ENCODE peak calls at places on chromosomes 1 and 21, in seven cellular contexts. N is PC-9, D is neuronal stem cell, U is fibroblast of lung, E is K562, A is A549, W is GM23338. Q is an unnamed sample.

GRCh38 chr1:221268295-221268694 is 389.1 kb downstream of the HLX start:
- DNase-seq in N (no peak), D (no peak), U (peak), E (no peak), A (no peak), W (no peak), Q (peak)

GRCh38 chr1:3402258-3403010 is 52.0 kb upstream of the ARHGEF16 start:
- DNase-seq in N (no peak), D (no peak), U (peak), E (no peak), A (no peak), W (no peak), Q (peak)

GRCh38 chr1:17844146-17844826 is 89.2 kb downstream of the ACTL8 start:
- DNase-seq in N (no peak), D (no peak), U (no peak), E (no peak), A (no peak), W (no peak), Q (peak)

GRCh38 chr1:1115136-1115829 is 606 bp downstream of the C1orf159 start:
- DNase-seq in N (no peak), D (no peak), U (no peak), E (peak), A (no peak), W (no peak), Q (peak)

GRCh38 chr1:11521605-11522399 is 42.8 kb downstream of the DISP3 start:
- DNase-seq in N (no peak), D (no peak), U (no peak), E (no peak), A (no peak), W (no peak), Q (peak)

GRCh38 chr1:217493290-217493689 is 137.6 kb downstream of the GPATCH2 start:
- DNase-seq in N (no peak), D (no peak), U (peak), E (no peak), A (no peak), W (no peak), Q (no peak)

GRCh38 chr21:32819702-32820101 is 48.1 kb upstream of the PAXBP1 start:
- DNase-seq in N (no peak), D (no peak), U (peak), E (no peak), A (no peak), W (no peak), Q (peak)

GRCh38 chr1:3219005-3219724 is 150.2 kb downstream of the PRDM16 start:
- DNase-seq in N (no peak), D (no peak), U (peak), E (no peak), A (peak), W (no peak), Q (peak)

GRCh38 chr21:43588957-43589356 is 70.3 kb downstream of the HSF2BP start:
- DNase-seq in N (no peak), D (no peak), U (no peak), E (no peak), A (no peak), W (no peak), Q (no peak)

GRCh38 chr1:118363396-118363795 is 178.4 kb upstream of the SPAG17 start:
- DNase-seq in N (no peak), D (no peak), U (no peak), E (no peak), A (no peak), W (no peak), Q (no peak)

GRCh38 chr1:151693057-151693651 is 23.4 kb downstream of the CELF3 start:
- DNase-seq in N (no peak), D (no peak), U (peak), E (no peak), A (peak), W (peak), Q (peak)

GRCh38 chr21:35357041-35357780 is 308.1 kb upstream of the RUNX1 start:
- DNase-seq in N (peak), D (no peak), U (no peak), E (no peak), A (no peak), W (no peak), Q (no peak)

GRCh38 chr1:148334339-148335130 is 148.6 kb downstream of the PPIAL4G start:
- DNase-seq in N (peak), D (peak), U (peak), E (peak), A (peak), W (peak), Q (peak)

GRCh38 chr1:62917314-62917713 is 133.4 kb downstream of the ATG4C start:
- DNase-seq in N (no peak), D (no peak), U (no peak), E (no peak), A (no peak), W (no peak), Q (no peak)

GRCh38 chr1:36869054-36869453 is 165.3 kb downstream of the GRIK3 start:
- DNase-seq in N (no peak), D (no peak), U (no peak), E (no peak), A (no peak), W (no peak), Q (no peak)

GRCh38 chr1:213162862-213163261 is 111.8 kb downstream of the RPS6KC1 start:
- DNase-seq in N (no peak), D (no peak), U (no peak), E (no peak), A (no peak), W (no peak), Q (no peak)

GRCh38 chr1:169460193-169460833 is 25.4 kb downstream of the SLC19A2 start:
- DNase-seq in N (no peak), D (no peak), U (peak), E (no peak), A (no peak), W (peak), Q (peak)

GRCh38 chr1:94864821-94865220 is 44.7 kb downstream of the SLC44A3 start:
- DNase-seq in N (no peak), D (no peak), U (no peak), E (no peak), A (no peak), W (peak), Q (no peak)

GRCh38 chr1:245969274-245969673 is 537.8 kb downstream of the SMYD3 start:
- DNase-seq in N (no peak), D (no peak), U (peak), E (no peak), A (no peak), W (no peak), Q (peak)

GRCh38 chr1:2170211-2170610 is 24.4 kb downstream of the FAAP20 start:
- DNase-seq in N (no peak), D (no peak), U (no peak), E (no peak), A (no peak), W (no peak), Q (peak)

GRCh38 chr1:67894981-67895735 is 61.9 kb upstream of the GNG12 start:
- DNase-seq in N (no peak), D (no peak), U (no peak), E (no peak), A (no peak), W (no peak), Q (no peak)

GRCh38 chr21:31730687-31731111 is 1.2 kb downstream of the SCAF4 start:
- DNase-seq in N (no peak), D (peak), U (no peak), E (no peak), A (peak), W (peak), Q (peak)

GRCh38 chr1:38608202-38608864 is 251.2 kb downstream of the RRAGC start:
- DNase-seq in N (no peak), D (peak), U (peak), E (peak), A (no peak), W (peak), Q (peak)

GRCh38 chr1:37922767-37923550 is 23.9 kb downstream of the INPP5B start:
- DNase-seq in N (no peak), D (no peak), U (no peak), E (peak), A (no peak), W (no peak), Q (no peak)

GRCh38 chr1:212791261-212791675 is 309 bp downstream of the NSL1 start:
- DNase-seq in N (no peak), D (no peak), U (no peak), E (no peak), A (peak), W (no peak), Q (peak)

GRCh38 chr1:32886828-32887414 is 630 bp downstream of the HPCA start:
- DNase-seq in N (no peak), D (no peak), U (no peak), E (no peak), A (no peak), W (no peak), Q (no peak)
- H3K4me2 ChIP-seq in N (no peak), D (no peak), U (no peak), E (no peak), A (peak), W (peak), Q (no peak)

DNA sequence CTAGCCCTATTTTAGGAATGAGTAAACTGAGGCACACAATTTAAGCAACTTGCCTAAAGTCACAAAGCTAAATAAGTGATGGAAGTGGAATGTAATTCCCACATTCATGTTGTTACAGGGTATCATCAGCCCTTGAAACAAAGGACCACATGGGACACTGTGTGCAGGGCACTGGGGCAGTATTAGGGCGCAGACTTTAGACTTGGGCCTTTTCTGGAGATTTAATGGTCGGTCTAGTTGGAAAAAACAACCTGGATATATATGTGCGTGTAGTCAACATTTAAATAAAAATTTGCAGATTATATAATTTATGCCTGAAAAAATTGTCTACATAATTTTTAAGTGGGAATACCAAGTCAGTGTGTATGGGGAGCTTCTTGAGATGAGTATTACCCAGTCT is 1.5 kb downstream of the KDM1A start:
- DNase-seq in N (no peak), D (no peak), U (no peak), E (peak), A (no peak), W (peak), Q (no peak)
- H3K4me3 ChIP-seq in N (peak), D (peak), U (peak), E (peak), A (peak), W (peak), Q (peak)

DNA sequence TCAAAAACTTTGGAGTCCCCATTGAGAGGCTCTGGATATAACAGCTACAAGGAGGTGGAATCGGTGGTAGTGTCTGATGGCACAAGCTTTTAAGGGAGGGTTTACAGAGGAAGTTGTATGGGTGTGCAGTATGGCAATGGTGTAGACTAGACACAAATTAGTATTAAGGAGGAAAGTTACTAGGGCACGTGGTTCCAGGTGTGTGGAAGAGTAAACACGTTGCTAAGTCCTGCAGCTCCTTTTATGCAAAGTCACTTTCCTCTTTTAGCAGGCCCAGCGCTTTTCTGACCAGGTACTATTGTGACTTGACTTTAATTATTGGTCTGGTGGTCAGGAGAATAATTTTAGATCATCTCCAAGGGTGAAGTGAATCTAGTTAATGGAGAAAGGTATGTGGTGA is 287.5 kb upstream of the B3GALT2 start:
- DNase-seq in N (no peak), D (no peak), U (no peak), E (no peak), A (no peak), W (no peak), Q (no peak)
- H3K4me2 ChIP-seq in N (no peak), D (no peak), U (no peak), E (no peak), A (no peak), W (no peak), Q (no peak)

GRCh38 chr1:231626951-231627614 is 493 bp downstream of the DISC1 start:
- DNase-seq in N (peak), D (peak), U (peak), E (no peak), A (peak), W (peak), Q (peak)

GRCh38 chr1:231629132-231629531 is 2.5 kb downstream of the DISC1 start:
- DNase-seq in N (no peak), D (no peak), U (no peak), E (no peak), A (no peak), W (no peak), Q (no peak)

GRCh38 chr1:231626535-231626950 is at the start of gene DISC1:
- DNase-seq in N (peak), D (peak), U (peak), E (peak), A (peak), W (peak), Q (peak)

GRCh38 chr1:231625975-231626534 is 535 bp upstream of the DISC1 start:
- DNase-seq in N (peak), D (no peak), U (no peak), E (no peak), A (no peak), W (peak), Q (no peak)

DNA sequence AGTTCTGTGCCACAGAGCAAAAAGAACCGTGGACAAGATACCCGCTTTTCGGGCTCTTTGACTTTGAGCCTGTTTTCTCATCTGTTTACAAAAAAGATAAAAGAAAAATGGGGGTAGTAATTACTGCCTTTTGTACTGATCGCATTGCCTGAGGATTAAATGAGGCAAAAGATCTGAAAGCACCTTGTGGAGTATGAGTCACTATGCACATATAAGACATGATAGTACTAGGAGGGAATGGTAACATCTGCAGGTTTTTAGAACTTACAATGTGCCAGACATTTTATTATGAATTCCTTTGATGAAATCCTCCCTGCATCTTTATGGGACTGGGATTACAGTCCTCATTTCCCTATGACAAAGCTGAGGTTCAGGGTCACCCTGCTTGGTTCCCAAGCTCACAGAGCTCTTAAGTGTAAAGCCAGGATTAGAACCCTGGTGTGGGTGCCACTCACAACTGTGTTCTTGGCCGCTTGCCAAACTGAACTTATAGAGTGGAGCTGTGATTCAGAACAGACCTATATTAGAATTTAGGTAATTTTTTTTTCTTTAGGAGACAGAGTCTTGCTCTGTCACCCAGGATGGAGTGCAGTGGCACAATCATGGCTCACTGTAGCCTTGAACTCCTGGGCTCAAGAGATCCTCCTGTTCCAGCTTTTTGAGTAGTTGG is 1.8 kb downstream of the DISC1 start:
- DNase-seq in N (no peak), D (no peak), U (no peak), E (no peak), A (no peak), W (no peak), Q (no peak)
- H3K4me3 ChIP-seq in N (no peak), D (no peak), U (no peak), E (no peak), A (no peak), W (no peak), Q (no peak)

Q was measured in osteoblast.